ENCODE peak calls at places on chromosomes 13 and 19, in seven cellular contexts. One of them, this sample, is unnamed.

GRCh38 chr13:113410472-113411201 is 42.7 kb downstream of the ADPRHL1 start:
- DNase-seq in HCT116: peak
- DNase-seq in K562: no peak
- DNase-seq in SK-N-SH: no peak
- DNase-seq in H1: no peak
- DNase-seq in HepG2: peak
- DNase-seq in GM12878: no peak
- DNase-seq in this sample: no peak

GRCh38 chr13:38819053-38819452 is 132.2 kb downstream of the FREM2 start:
- DNase-seq in HepG2: no peak
- DNase-seq in GM12878: no peak
- DNase-seq in H1: no peak
- DNase-seq in SK-N-SH: no peak
- DNase-seq in HCT116: no peak
- DNase-seq in K562: no peak
- DNase-seq in this sample: no peak

GRCh38 chr13:112652512-112653458 is 37.1 kb upstream of the ATP11A start:
- DNase-seq in GM12878: no peak
- DNase-seq in K562: no peak
- DNase-seq in H1: no peak
- DNase-seq in SK-N-SH: no peak
- DNase-seq in HCT116: no peak
- DNase-seq in HepG2: no peak
- DNase-seq in this sample: no peak

GRCh38 chr13:101473458-101473857 is 21.0 kb downstream of the ITGBL1 start:
- DNase-seq in K562: no peak
- DNase-seq in GM12878: no peak
- DNase-seq in SK-N-SH: no peak
- DNase-seq in HepG2: no peak
- DNase-seq in H1: no peak
- DNase-seq in HCT116: no peak
- DNase-seq in this sample: no peak

GRCh38 chr13:95049772-95050171 is 251.5 kb downstream of the ABCC4 start:
- DNase-seq in H1: no peak
- DNase-seq in HepG2: no peak
- DNase-seq in HCT116: no peak
- DNase-seq in SK-N-SH: no peak
- DNase-seq in GM12878: no peak
- DNase-seq in K562: no peak
- DNase-seq in this sample: no peak

GRCh38 chr13:93603043-93603442 is 376.4 kb downstream of the GPC6 start:
- DNase-seq in H1: peak
- DNase-seq in GM12878: no peak
- DNase-seq in K562: no peak
- DNase-seq in HepG2: no peak
- DNase-seq in SK-N-SH: no peak
- DNase-seq in HCT116: no peak
- DNase-seq in this sample: no peak

GRCh38 chr19:44698492-44699201 is at the start of gene CEACAM16:
- DNase-seq in HepG2: no peak
- DNase-seq in GM12878: no peak
- DNase-seq in HCT116: no peak
- DNase-seq in K562: no peak
- DNase-seq in H1: no peak
- DNase-seq in SK-N-SH: no peak
- DNase-seq in this sample: no peak

GRCh38 chr13:105365831-105366230 is 1169.6 kb downstream of the EFNB2 start:
- DNase-seq in H1: no peak
- DNase-seq in K562: no peak
- DNase-seq in GM12878: no peak
- DNase-seq in HepG2: no peak
- DNase-seq in SK-N-SH: no peak
- DNase-seq in HCT116: no peak
- DNase-seq in this sample: no peak

GRCh38 chr19:1590641-1591397 is 1.8 kb downstream of the MBD3 start:
- DNase-seq in HepG2: peak
- DNase-seq in HCT116: no peak
- DNase-seq in SK-N-SH: peak
- DNase-seq in H1: no peak
- DNase-seq in GM12878: no peak
- DNase-seq in K562: peak
- DNase-seq in this sample: peak

GRCh38 chr13:85632526-85633215 is 166.5 kb downstream of the SLITRK6 start:
- DNase-seq in HepG2: no peak
- DNase-seq in H1: no peak
- DNase-seq in K562: no peak
- DNase-seq in SK-N-SH: no peak
- DNase-seq in GM12878: no peak
- DNase-seq in HCT116: no peak
- DNase-seq in this sample: no peak

GRCh38 chr13:112752711-112753541 is 63.1 kb downstream of the ATP11A start:
- DNase-seq in HepG2: no peak
- DNase-seq in HCT116: no peak
- DNase-seq in SK-N-SH: no peak
- DNase-seq in H1: no peak
- DNase-seq in K562: no peak
- DNase-seq in GM12878: no peak
- DNase-seq in this sample: no peak

GRCh38 chr13:42041684-42042035 is 6.8 kb upstream of the DGKH start:
- DNase-seq in K562: peak
- DNase-seq in H1: no peak
- DNase-seq in HepG2: no peak
- DNase-seq in SK-N-SH: peak
- DNase-seq in GM12878: peak
- DNase-seq in HCT116: no peak
- DNase-seq in this sample: peak

GRCh38 chr13:93690139-93690538 is 463.5 kb downstream of the GPC6 start:
- DNase-seq in K562: peak
- DNase-seq in H1: no peak
- DNase-seq in SK-N-SH: no peak
- DNase-seq in HCT116: no peak
- DNase-seq in GM12878: no peak
- DNase-seq in HepG2: peak
- DNase-seq in this sample: no peak

GRCh38 chr13:46641274-46642081 is 88.5 kb downstream of the LRCH1 start:
- DNase-seq in H1: no peak
- DNase-seq in HCT116: no peak
- DNase-seq in GM12878: no peak
- DNase-seq in K562: no peak
- DNase-seq in SK-N-SH: no peak
- DNase-seq in HepG2: no peak
- DNase-seq in this sample: no peak

GRCh38 chr19:56608274-56608964 is 13.3 kb downstream of the ZNF71 start:
- DNase-seq in HepG2: no peak
- DNase-seq in HCT116: no peak
- DNase-seq in GM12878: no peak
- DNase-seq in K562: no peak
- DNase-seq in SK-N-SH: no peak
- DNase-seq in H1: no peak
- DNase-seq in this sample: no peak

GRCh38 chr19:44476559-44477408 is 23.5 kb downstream of the ZNF180 start:
- DNase-seq in H1: no peak
- DNase-seq in HCT116: no peak
- DNase-seq in HepG2: peak
- DNase-seq in K562: peak
- DNase-seq in SK-N-SH: no peak
- DNase-seq in GM12878: no peak
- DNase-seq in this sample: peak

GRCh38 chr19:10142701-10143375 is 23.1 kb upstream of the EIF3G start:
- DNase-seq in GM12878: no peak
- DNase-seq in HepG2: no peak
- DNase-seq in H1: no peak
- DNase-seq in HCT116: no peak
- DNase-seq in K562: no peak
- DNase-seq in SK-N-SH: no peak
- DNase-seq in this sample: no peak

GRCh38 chr13:46288570-46289259 is 77.0 kb downstream of the LRRC63 start:
- DNase-seq in GM12878: peak
- DNase-seq in HCT116: peak
- DNase-seq in SK-N-SH: peak
- DNase-seq in K562: peak
- DNase-seq in HepG2: peak
- DNase-seq in H1: no peak
- DNase-seq in this sample: peak

GRCh38 chr19:7870571-7871279 is 3.5 kb downstream of the PRR36 start:
- DNase-seq in HCT116: peak
- DNase-seq in SK-N-SH: peak
- DNase-seq in HepG2: peak
- DNase-seq in GM12878: no peak
- DNase-seq in H1: peak
- DNase-seq in K562: peak
- DNase-seq in this sample: peak

GRCh38 chr19:54266133-54266532 is 9.1 kb upstream of the LILRB5 start:
- DNase-seq in HepG2: peak
- DNase-seq in K562: peak
- DNase-seq in HCT116: peak
- DNase-seq in SK-N-SH: peak
- DNase-seq in GM12878: peak
- DNase-seq in H1: peak
- DNase-seq in this sample: peak

GRCh38 chr13:114313061-114313860 is 1.0 kb upstream of the CHAMP1 start:
- DNase-seq in GM12878: peak
- DNase-seq in HepG2: no peak
- DNase-seq in H1: no peak
- DNase-seq in SK-N-SH: no peak
- DNase-seq in K562: peak
- DNase-seq in HCT116: no peak
- DNase-seq in this sample: no peak

GRCh38 chr19:16433986-16434385 is 37.8 kb downstream of the EPS15L1 start:
- DNase-seq in GM12878: no peak
- DNase-seq in H1: no peak
- DNase-seq in SK-N-SH: no peak
- DNase-seq in HCT116: no peak
- DNase-seq in K562: no peak
- DNase-seq in HepG2: no peak
- DNase-seq in this sample: no peak

GRCh38 chr13:91304740-91305139 is 42.7 kb upstream of the MIR17HG start:
- DNase-seq in HepG2: no peak
- DNase-seq in GM12878: no peak
- DNase-seq in HCT116: no peak
- DNase-seq in K562: no peak
- DNase-seq in SK-N-SH: no peak
- DNase-seq in H1: no peak
- DNase-seq in this sample: no peak

GRCh38 chr19:5349041-5349440 is 8.4 kb upstream of the PTPRS start:
- DNase-seq in SK-N-SH: no peak
- DNase-seq in HepG2: peak
- DNase-seq in HCT116: no peak
- DNase-seq in H1: no peak
- DNase-seq in K562: no peak
- DNase-seq in GM12878: no peak
- DNase-seq in this sample: no peak

GRCh38 chr19:12785431-12786011 is 5.8 kb upstream of the JUNB start:
- DNase-seq in HCT116: no peak
- DNase-seq in HepG2: no peak
- DNase-seq in SK-N-SH: no peak
- DNase-seq in K562: no peak
- DNase-seq in H1: no peak
- DNase-seq in GM12878: no peak
- DNase-seq in this sample: no peak

GRCh38 chr13:110920038-110920437 is 5.2 kb upstream of the ANKRD10 start:
- DNase-seq in HCT116: no peak
- DNase-seq in GM12878: no peak
- DNase-seq in SK-N-SH: no peak
- DNase-seq in HepG2: no peak
- DNase-seq in K562: no peak
- DNase-seq in H1: no peak
- DNase-seq in this sample: no peak

GRCh38 chr19:44985445-44985844 is 15.8 kb upstream of the RELB start:
- DNase-seq in H1: no peak
- DNase-seq in K562: no peak
- DNase-seq in HepG2: no peak
- DNase-seq in GM12878: no peak
- DNase-seq in HCT116: no peak
- DNase-seq in SK-N-SH: no peak
- DNase-seq in this sample: no peak

GRCh38 chr19:17550076-17550667 is 5.3 kb upstream of the COLGALT1 start:
- DNase-seq in H1: no peak
- DNase-seq in GM12878: no peak
- DNase-seq in K562: no peak
- DNase-seq in HCT116: no peak
- DNase-seq in HepG2: no peak
- DNase-seq in SK-N-SH: no peak
- DNase-seq in this sample: no peak

GRCh38 chr13:113654591-113655357 is 3.2 kb downstream of the ATP4B start:
- DNase-seq in GM12878: no peak
- DNase-seq in HepG2: no peak
- DNase-seq in SK-N-SH: no peak
- DNase-seq in HCT116: no peak
- DNase-seq in H1: no peak
- DNase-seq in K562: no peak
- DNase-seq in this sample: no peak

DNA sequence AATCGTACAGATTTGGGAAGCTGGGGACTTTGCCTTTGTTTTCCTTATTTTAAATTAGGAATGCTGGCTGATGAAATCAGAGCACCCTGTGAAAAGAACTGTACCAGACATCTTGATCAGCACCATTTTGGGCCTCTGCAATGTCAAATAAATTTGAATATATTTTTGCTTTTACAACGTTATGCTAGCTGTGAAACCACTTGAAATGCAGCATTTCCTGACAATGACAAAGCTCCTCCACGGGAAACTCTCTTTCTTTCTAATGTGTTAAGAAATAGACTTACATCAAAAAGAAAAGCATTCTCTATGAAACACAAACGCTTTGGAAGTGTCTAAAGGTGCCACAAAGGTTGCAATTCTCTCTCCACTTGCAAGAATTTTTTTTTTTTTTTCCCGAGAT is 47.1 kb upstream of the MAP3K10 start:
- DNase-seq in SK-N-SH: no peak
- DNase-seq in HCT116: no peak
- DNase-seq in HepG2: no peak
- DNase-seq in K562: no peak
- DNase-seq in GM12878: no peak
- DNase-seq in H1: no peak
- DNase-seq in this sample: no peak
- TF ChIP-seq JUND in SK-N-SH: no peak
- TF ChIP-seq JUND in HCT116: no peak
- TF ChIP-seq JUND in HepG2: no peak
- TF ChIP-seq JUND in K562: no peak
- TF ChIP-seq JUND in GM12878: no peak
- TF ChIP-seq JUND in H1: no peak
- TF ChIP-seq JUND in this sample: no peak

GRCh38 chr13:48977973-48978372 is 2.3 kb downstream of the FNDC3A start:
- DNase-seq in K562: no peak
- DNase-seq in HepG2: no peak
- DNase-seq in GM12878: no peak
- DNase-seq in H1: no peak
- DNase-seq in HCT116: no peak
- DNase-seq in SK-N-SH: no peak
- DNase-seq in this sample: no peak
- TF ChIP-seq JUND in K562: no peak
- TF ChIP-seq JUND in HepG2: no peak
- TF ChIP-seq JUND in GM12878: no peak
- TF ChIP-seq JUND in H1: no peak
- TF ChIP-seq JUND in HCT116: no peak
- TF ChIP-seq JUND in SK-N-SH: peak
- TF ChIP-seq JUND in this sample: no peak

GRCh38 chr19:49588370-49589122 is 2.4 kb upstream of the PRR12 start:
- DNase-seq in H1: no peak
- DNase-seq in HCT116: no peak
- DNase-seq in GM12878: no peak
- DNase-seq in K562: no peak
- DNase-seq in HepG2: no peak
- DNase-seq in SK-N-SH: no peak
- DNase-seq in this sample: no peak
- TF ChIP-seq JUND in H1: no peak
- TF ChIP-seq JUND in HCT116: no peak
- TF ChIP-seq JUND in GM12878: no peak
- TF ChIP-seq JUND in K562: no peak
- TF ChIP-seq JUND in HepG2: no peak
- TF ChIP-seq JUND in SK-N-SH: no peak
- TF ChIP-seq JUND in this sample: no peak

GRCh38 chr13:23960566-23961156 is 63.4 kb upstream of the C1QTNF9B start:
- DNase-seq in GM12878: no peak
- DNase-seq in HepG2: peak
- DNase-seq in HCT116: peak
- DNase-seq in SK-N-SH: no peak
- DNase-seq in K562: peak
- DNase-seq in H1: no peak
- DNase-seq in this sample: peak
- TF ChIP-seq JUND in GM12878: no peak
- TF ChIP-seq JUND in HepG2: no peak
- TF ChIP-seq JUND in HCT116: no peak
- TF ChIP-seq JUND in SK-N-SH: no peak
- TF ChIP-seq JUND in K562: no peak
- TF ChIP-seq JUND in H1: no peak
- TF ChIP-seq JUND in this sample: no peak

This sample was measured in T47D.